ENCODE peak calls at places on chromosomes 6 and 20, in ten cellular contexts. R is ovary, B is H54, T is A549, K is tibial nerve, Q is breast epithelium, P is suprapubic skin, E is Peyer's patch, O is IMR-90, M is K562. X is an unnamed sample.

GRCh38 chr6:79984261-79984660 is 20.2 kb upstream of the TTK start:
- DNase-seq in R (no peak), B (no peak), T (peak), K (no peak), Q (no peak), P (no peak), E (no peak), O (no peak), M (no peak), X (peak)

GRCh38 chr6:148440877-148441453 is 98.3 kb downstream of the SASH1 start:
- DNase-seq in R (peak), B (peak), T (peak), K (peak), Q (peak), P (peak), E (peak), O (peak), M (no peak), X (no peak)

GRCh38 chr6:154386848-154387717 is 30.5 kb upstream of the IPCEF1 start:
- DNase-seq in R (no peak), B (no peak), T (peak), K (no peak), Q (no peak), P (no peak), E (no peak), O (peak), M (no peak), X (no peak)

GRCh38 chr20:45306431-45306982 is at the start of gene RBPJL:
- DNase-seq in R (no peak), B (no peak), T (no peak), K (no peak), Q (no peak), P (no peak), E (peak), O (no peak), M (peak), X (peak)

GRCh38 chr6:21383499-21384085 is 210.0 kb upstream of the SOX4 start:
- DNase-seq in R (no peak), B (no peak), T (no peak), K (no peak), Q (no peak), P (no peak), E (no peak), O (no peak), M (no peak), X (no peak)

GRCh38 chr6:126307859-126308258 is 32.1 kb upstream of the CENPW start:
- DNase-seq in R (no peak), B (no peak), T (peak), K (no peak), Q (no peak), P (no peak), E (no peak), O (peak), M (no peak), X (no peak)

GRCh38 chr6:76876922-76877553 is 586.3 kb downstream of the HTR1B start:
- DNase-seq in R (peak), B (no peak), T (peak), K (no peak), Q (no peak), P (no peak), E (peak), O (peak), M (no peak), X (peak)

GRCh38 chr20:33704197-33704924 is 15.7 kb downstream of the PXMP4 start:
- DNase-seq in R (no peak), B (no peak), T (no peak), K (no peak), Q (no peak), P (no peak), E (no peak), O (no peak), M (no peak), X (no peak)

GRCh38 chr6:14209005-14209404 is 91.4 kb downstream of the CD83 start:
- DNase-seq in R (no peak), B (no peak), T (no peak), K (no peak), Q (no peak), P (no peak), E (no peak), O (no peak), M (no peak), X (no peak)

GRCh38 chr6:167804281-167805013 is 22.3 kb upstream of the AFDN start:
- DNase-seq in R (no peak), B (no peak), T (no peak), K (no peak), Q (no peak), P (no peak), E (no peak), O (no peak), M (no peak), X (no peak)

GRCh38 chr6:75532521-75532920 is 38.9 kb upstream of the FILIP1 start:
- DNase-seq in R (no peak), B (no peak), T (no peak), K (no peak), Q (no peak), P (no peak), E (no peak), O (peak), M (no peak), X (no peak)

GRCh38 chr6:1240766-1241165 is 71.1 kb upstream of the FOXQ1 start:
- DNase-seq in R (no peak), B (no peak), T (no peak), K (no peak), Q (no peak), P (no peak), E (no peak), O (peak), M (no peak), X (no peak)

GRCh38 chr6:138824482-138825134 is 28.7 kb downstream of the ECT2L start:
- DNase-seq in R (no peak), B (no peak), T (no peak), K (no peak), Q (no peak), P (no peak), E (no peak), O (peak), M (peak), X (no peak)

GRCh38 chr6:46254946-46255345 is 84.2 kb upstream of the ENPP5 start:
- DNase-seq in R (no peak), B (no peak), T (no peak), K (no peak), Q (no peak), P (no peak), E (peak), O (no peak), M (no peak), X (no peak)

GRCh38 chr20:17902531-17903083 is 66.0 kb downstream of the SNX5 start:
- DNase-seq in R (no peak), B (no peak), T (no peak), K (no peak), Q (no peak), P (no peak), E (peak), O (no peak), M (no peak), X (no peak)

GRCh38 chr6:15062311-15063252 is 183.3 kb upstream of the JARID2 start:
- DNase-seq in R (no peak), B (no peak), T (peak), K (no peak), Q (no peak), P (no peak), E (no peak), O (peak), M (peak), X (peak)

GRCh38 chr20:9741996-9742395 is 96.9 kb downstream of the PAK5 start:
- DNase-seq in R (no peak), B (no peak), T (no peak), K (no peak), Q (no peak), P (no peak), E (no peak), O (no peak), M (no peak), X (no peak)

GRCh38 chr6:100614386-100614785 is 149.7 kb upstream of the SIM1 start:
- DNase-seq in R (no peak), B (no peak), T (no peak), K (no peak), Q (no peak), P (no peak), E (no peak), O (no peak), M (no peak), X (no peak)

GRCh38 chr20:24584538-24585356 is 115.3 kb downstream of the SYNDIG1 start:
- DNase-seq in R (no peak), B (peak), T (no peak), K (no peak), Q (no peak), P (no peak), E (no peak), O (peak), M (no peak), X (no peak)

GRCh38 chr20:44187763-44188709 is 1.0 kb upstream of the JPH2 start:
- DNase-seq in R (no peak), B (no peak), T (no peak), K (no peak), Q (no peak), P (no peak), E (no peak), O (peak), M (no peak), X (no peak)

GRCh38 chr20:33999025-33999629 is 5.4 kb downstream of the RALY start:
- DNase-seq in R (no peak), B (no peak), T (no peak), K (no peak), Q (no peak), P (no peak), E (no peak), O (peak), M (no peak), X (no peak)

GRCh38 chr20:45020236-45020886 is 54.0 kb downstream of the STK4 start:
- DNase-seq in R (no peak), B (no peak), T (no peak), K (no peak), Q (no peak), P (no peak), E (no peak), O (peak), M (no peak), X (no peak)

GRCh38 chr6:43578748-43579147 is 2.8 kb downstream of the POLH start:
- DNase-seq in R (no peak), B (no peak), T (no peak), K (no peak), Q (no peak), P (no peak), E (no peak), O (peak), M (no peak), X (no peak)

GRCh38 chr6:47371875-47372255 is 62.2 kb upstream of the TNFRSF21 start:
- DNase-seq in R (no peak), B (no peak), T (no peak), K (no peak), Q (no peak), P (no peak), E (no peak), O (no peak), M (no peak), X (no peak)

GRCh38 chr6:100460650-100461204 is 4.0 kb downstream of the SIM1 start:
- DNase-seq in R (no peak), B (no peak), T (peak), K (no peak), Q (no peak), P (no peak), E (no peak), O (no peak), M (no peak), X (peak)

GRCh38 chr6:4336084-4336483 is 200.7 kb upstream of the ECI2 start:
- DNase-seq in R (no peak), B (no peak), T (no peak), K (no peak), Q (no peak), P (no peak), E (no peak), O (no peak), M (no peak), X (no peak)

GRCh38 chr6:134176283-134176975 is 124.0 kb upstream of the SLC2A12 start:
- DNase-seq in R (peak), B (no peak), T (no peak), K (no peak), Q (no peak), P (peak), E (peak), O (peak), M (no peak), X (peak)

GRCh38 chr20:58891686-58892125 is 39.2 kb downstream of the GNAS start:
- DNase-seq in R (peak), B (peak), T (peak), K (no peak), Q (no peak), P (no peak), E (peak), O (no peak), M (peak), X (no peak)

GRCh38 chr20:58891076-58891685 is 38.7 kb downstream of the GNAS start:
- DNase-seq in R (peak), B (peak), T (peak), K (peak), Q (peak), P (peak), E (peak), O (peak), M (peak), X (peak)

GRCh38 chr20:58892932-58893224 is 40.4 kb downstream of the GNAS start:
- DNase-seq in R (no peak), B (no peak), T (peak), K (no peak), Q (no peak), P (no peak), E (no peak), O (no peak), M (peak), X (peak)

GRCh38 chr20:58893355-58894151 is 41.0 kb downstream of the GNAS start:
- DNase-seq in R (no peak), B (no peak), T (no peak), K (no peak), Q (no peak), P (no peak), E (peak), O (peak), M (no peak), X (peak)

GRCh38 chr20:58892126-58892931 is 39.8 kb downstream of the GNAS start:
- DNase-seq in R (peak), B (peak), T (peak), K (peak), Q (peak), P (peak), E (peak), O (peak), M (peak), X (peak)
- TF ChIP-seq POLR2A in R (no peak), B (peak), T (peak), K (no peak), Q (no peak), P (no peak), E (no peak), O (peak), M (peak), X (peak)

DNA sequence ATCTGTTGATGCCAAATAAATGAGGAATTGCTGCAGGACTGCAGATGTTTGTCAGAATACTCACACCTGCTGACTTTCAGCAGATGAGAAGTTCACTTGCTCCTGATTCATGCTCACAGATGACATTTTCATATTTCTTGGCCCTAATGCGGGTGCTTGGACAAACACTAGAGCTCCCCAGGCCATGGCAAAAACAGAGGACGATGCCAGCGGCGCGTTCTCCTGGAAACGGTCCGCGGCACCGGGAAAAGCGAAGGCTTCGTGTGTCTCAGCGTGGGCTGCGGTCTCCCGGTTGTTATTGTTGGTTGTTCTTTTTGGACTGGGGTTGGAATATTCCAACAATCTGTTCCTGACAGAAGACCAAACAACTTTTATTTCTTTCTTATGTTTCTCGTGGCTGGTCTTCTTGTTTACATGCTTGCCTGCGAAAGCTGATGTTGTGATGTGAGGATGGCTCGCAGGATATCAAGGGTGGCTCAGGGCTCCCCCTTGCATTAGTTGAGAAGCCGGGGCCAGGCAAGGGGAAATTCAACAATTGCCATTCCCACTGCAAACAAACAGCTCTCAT is 46.8 kb upstream of the NEDD9 start:
- DNase-seq in R (peak), B (no peak), T (no peak), K (peak), Q (no peak), P (no peak), E (no peak), O (peak), M (no peak), X (no peak)
- TF ChIP-seq POLR2A in R (no peak), B (no peak), T (no peak), K (no peak), Q (no peak), P (no peak), E (no peak), O (no peak), M (no peak), X (no peak)

GRCh38 chr6:132797975-132798819 is at the start of gene SLC18B1:
- DNase-seq in R (peak), B (no peak), T (no peak), K (peak), Q (no peak), P (peak), E (peak), O (peak), M (peak), X (peak)
- TF ChIP-seq POLR2A in R (no peak), B (no peak), T (peak), K (no peak), Q (no peak), P (no peak), E (no peak), O (no peak), M (peak), X (no peak)

DNA sequence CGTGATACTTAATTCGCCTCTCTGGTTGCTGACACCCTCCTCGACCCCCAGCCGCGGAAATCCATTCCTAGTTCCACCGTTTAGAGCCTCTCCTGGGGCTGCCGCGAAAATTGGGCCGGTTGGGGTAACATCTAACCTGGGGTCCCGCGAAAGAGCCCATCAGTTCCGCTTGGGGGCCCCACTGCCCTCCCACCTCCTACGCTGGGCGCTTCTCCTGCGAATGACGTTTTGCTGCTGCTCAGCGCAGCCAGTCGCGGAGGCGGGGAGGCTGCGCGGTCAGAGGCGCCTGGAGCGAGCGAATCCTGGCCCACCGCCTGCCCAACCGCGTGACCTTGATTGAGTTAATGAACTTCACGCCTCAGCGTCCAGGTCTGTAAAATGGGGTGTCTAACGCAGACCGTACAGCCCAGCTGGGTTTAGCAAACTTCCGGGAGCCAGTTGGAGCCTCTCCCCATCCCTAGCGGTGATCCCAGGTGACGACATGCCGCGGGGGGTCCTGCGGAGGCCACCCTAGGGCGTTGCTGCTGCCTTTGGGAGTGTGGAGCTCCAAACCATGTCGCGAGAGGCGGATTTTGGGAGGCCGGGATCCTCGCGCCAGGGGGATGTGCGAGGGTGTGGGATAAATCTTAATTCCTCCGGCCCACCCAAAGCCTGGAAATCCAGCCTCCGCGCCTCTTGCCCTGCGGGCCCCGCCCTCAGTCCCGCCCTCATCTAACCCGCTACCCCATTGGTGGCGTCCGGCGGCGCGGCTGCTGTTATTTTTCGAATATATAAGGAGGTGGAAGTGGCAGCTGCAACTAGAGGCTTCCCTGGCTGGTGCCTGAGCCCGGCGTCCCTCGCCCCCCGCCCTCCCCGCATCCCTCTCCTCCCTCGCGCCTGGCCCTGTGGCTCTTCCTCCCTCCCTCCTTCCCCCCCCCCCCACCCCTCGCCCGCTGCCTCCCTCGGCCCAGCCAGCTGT is at the start of gene CDC25B:
- DNase-seq in R (peak), B (peak), T (peak), K (peak), Q (peak), P (peak), E (peak), O (peak), M (peak), X (peak)
- TF ChIP-seq POLR2A in R (peak), B (peak), T (peak), K (no peak), Q (peak), P (no peak), E (peak), O (peak), M (peak), X (peak)

DNA sequence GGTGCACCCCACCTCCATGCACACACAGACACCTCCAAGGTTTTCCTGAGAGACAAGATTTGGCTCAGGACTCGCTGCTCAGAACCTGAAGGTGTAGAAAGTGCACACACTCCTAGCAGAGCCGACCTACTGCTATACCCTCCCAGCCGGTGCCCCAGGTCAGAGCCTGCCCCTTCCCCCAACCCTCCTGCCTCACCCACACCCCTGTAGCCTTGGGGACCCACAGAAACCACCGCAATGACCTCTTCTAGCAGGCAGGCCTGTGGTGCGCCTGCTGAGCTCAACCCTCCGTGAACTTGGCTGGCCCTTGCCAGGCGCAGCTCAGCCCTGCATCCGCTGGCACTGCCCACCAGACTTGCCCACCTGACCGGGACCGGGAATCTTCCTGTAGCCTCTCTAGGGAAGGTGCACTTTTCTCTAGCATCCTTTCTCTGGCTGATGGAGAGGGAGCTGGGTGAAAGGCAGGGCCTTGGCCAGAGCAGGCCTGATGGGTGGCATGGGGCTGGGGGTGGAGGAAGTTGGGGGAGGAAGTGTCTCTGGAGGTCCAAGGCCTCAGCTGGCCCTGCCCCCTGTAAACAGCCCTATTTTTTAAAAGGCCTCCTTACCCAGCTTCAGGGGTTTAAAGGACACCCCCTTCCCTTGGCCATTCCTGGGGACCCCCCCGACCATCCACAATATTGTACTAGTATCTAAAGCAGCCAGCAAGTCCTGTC is 36.9 kb upstream of the SLCO4A1 start:
- DNase-seq in R (no peak), B (no peak), T (no peak), K (no peak), Q (no peak), P (no peak), E (no peak), O (no peak), M (no peak), X (no peak)
- TF ChIP-seq POLR2A in R (no peak), B (no peak), T (no peak), K (no peak), Q (no peak), P (no peak), E (no peak), O (no peak), M (no peak), X (no peak)